ENCODE peak calls at places on chromosomes 1 and 21, in four cellular contexts. H is GM23248, B is HCT116, Z is neuronal stem cell. F is an unnamed sample.

GRCh38 chr1:112575154-112575804 is 43.7 kb downstream of the ST7L start:
- DNase-seq in H (peak), B (peak), Z (no peak), F (no peak)

GRCh38 chr1:15343099-15343498 is 66.6 kb upstream of the EFHD2 start:
- DNase-seq in H (no peak), B (no peak), Z (no peak), F (no peak)

GRCh38 chr1:179228783-179229213 is 679 bp downstream of the ABL2 start:
- DNase-seq in H (peak), B (no peak), Z (peak), F (peak)

GRCh38 chr1:186745531-186746146 is 65.4 kb upstream of the PTGS2 start:
- DNase-seq in H (no peak), B (no peak), Z (no peak), F (no peak)

GRCh38 chr1:156495401-156496140 is 5.0 kb downstream of the MEF2D start:
- DNase-seq in H (peak), B (no peak), Z (no peak), F (no peak)

GRCh38 chr1:104264506-104264905 is 514.8 kb downstream of the AMY1C start:
- DNase-seq in H (peak), B (no peak), Z (no peak), F (no peak)

GRCh38 chr1:25816112-25816718 is 3.5 kb upstream of the MTFR1L start:
- DNase-seq in H (no peak), B (no peak), Z (no peak), F (no peak)

GRCh38 chr1:53073899-53074311 is 11.9 kb downstream of the PODN start:
- DNase-seq in H (no peak), B (no peak), Z (no peak), F (no peak)

GRCh38 chr1:5254975-5255374 is 600.6 kb downstream of the AJAP1 start:
- DNase-seq in H (no peak), B (no peak), Z (no peak), F (no peak)

GRCh38 chr21:45262041-45262581 is 25.6 kb downstream of the POFUT2 start:
- DNase-seq in H (no peak), B (no peak), Z (no peak), F (no peak)

GRCh38 chr1:192539450-192540132 is 36.0 kb upstream of the RGS1 start:
- DNase-seq in H (peak), B (peak), Z (peak), F (peak)

GRCh38 chr1:94327001-94327685 is 89.8 kb upstream of the ARHGAP29 start:
- DNase-seq in H (peak), B (peak), Z (peak), F (peak)

GRCh38 chr1:155184351-155184811 is 10.7 kb downstream of the TRIM46 start:
- DNase-seq in H (no peak), B (no peak), Z (no peak), F (no peak)

GRCh38 chr1:155186266-155186954 is 12.8 kb downstream of the TRIM46 start:
- DNase-seq in H (no peak), B (no peak), Z (no peak), F (no peak)

GRCh38 chr1:155185783-155186265 is 12.2 kb downstream of the TRIM46 start:
- DNase-seq in H (no peak), B (no peak), Z (no peak), F (no peak)

GRCh38 chr1:155183775-155184221 is 10.1 kb downstream of the TRIM46 start:
- DNase-seq in H (no peak), B (no peak), Z (no peak), F (no peak)

DNA sequence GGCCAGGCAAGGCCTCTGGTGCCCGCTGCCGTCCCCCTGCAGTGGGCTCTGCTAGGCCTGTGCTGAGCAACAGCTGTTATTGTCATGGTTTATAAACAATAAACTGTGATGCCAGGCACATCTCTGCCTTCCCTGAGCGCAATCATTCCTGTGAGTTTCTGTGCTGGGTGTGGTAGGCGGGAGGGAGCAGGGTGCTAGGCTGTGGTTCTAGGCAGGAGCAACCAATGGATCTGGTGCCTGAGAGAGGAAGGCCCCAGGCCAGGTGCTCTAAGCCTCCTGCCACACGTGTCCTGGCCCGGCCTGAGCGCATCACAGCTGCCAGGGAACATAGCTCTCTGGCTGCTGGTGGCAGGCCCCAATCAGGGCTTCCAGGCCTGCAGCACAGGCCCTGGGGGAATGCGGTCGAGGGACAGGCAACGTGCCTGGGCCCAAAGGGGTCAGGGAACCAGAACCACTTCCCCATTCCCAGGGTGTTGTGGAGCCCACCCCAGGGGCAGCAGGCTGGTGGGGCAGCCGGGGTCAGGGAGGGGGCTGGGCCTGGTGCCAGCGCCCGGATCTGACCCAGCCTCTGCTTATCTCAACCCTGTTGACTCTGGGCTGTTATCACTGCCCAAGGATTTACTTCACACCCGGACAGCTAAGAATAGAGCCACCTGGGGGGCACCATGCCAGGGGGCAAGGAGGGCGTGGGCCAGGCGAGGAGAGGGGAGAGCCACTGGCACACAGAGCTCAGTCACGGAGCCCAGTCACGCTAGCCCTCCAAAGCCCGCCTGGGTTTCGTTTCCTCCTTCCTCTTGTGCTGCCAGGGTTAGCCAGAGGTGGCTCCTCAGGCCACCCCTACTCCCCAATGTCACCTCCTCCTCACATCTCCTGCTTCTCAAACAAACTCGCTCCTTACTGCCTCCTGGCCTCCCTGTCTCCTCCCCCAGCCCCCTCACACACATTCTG is 11.5 kb downstream of the TRIM46 start:
- DNase-seq in H (no peak), B (no peak), Z (no peak), F (no peak)
- H2AFZ ChIP-seq in H (no peak), B (no peak), Z (no peak), F (no peak)

DNA sequence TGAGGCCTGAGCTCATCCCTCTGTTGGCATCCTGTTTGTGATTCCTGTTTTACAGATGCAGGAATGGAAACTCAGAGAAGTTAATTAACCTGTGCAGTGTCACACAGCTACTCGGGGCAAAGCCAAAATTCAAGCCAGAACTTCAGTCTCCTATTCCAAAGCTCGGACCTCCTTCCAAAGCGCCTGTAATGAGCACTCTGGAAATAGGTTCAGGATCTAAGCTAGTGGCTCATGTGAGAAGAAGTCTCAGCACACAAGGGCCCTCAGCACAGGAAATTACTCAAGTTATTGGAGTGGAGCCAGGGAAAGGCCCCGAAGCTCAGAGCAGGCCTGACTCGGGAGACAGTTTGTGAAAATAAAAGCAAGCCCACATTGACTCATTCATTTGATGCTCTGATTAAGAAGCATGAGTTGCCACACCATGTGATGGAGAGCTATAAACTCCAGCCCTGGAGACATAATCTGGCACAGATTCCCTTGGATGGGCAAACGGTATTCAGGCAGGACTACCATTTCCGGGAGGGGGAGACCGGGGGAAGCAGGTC is 50.6 kb upstream of the LYST start:
- DNase-seq in H (peak), B (peak), Z (no peak), F (no peak)
- H2AFZ ChIP-seq in H (peak), B (peak), Z (no peak), F (no peak)

DNA sequence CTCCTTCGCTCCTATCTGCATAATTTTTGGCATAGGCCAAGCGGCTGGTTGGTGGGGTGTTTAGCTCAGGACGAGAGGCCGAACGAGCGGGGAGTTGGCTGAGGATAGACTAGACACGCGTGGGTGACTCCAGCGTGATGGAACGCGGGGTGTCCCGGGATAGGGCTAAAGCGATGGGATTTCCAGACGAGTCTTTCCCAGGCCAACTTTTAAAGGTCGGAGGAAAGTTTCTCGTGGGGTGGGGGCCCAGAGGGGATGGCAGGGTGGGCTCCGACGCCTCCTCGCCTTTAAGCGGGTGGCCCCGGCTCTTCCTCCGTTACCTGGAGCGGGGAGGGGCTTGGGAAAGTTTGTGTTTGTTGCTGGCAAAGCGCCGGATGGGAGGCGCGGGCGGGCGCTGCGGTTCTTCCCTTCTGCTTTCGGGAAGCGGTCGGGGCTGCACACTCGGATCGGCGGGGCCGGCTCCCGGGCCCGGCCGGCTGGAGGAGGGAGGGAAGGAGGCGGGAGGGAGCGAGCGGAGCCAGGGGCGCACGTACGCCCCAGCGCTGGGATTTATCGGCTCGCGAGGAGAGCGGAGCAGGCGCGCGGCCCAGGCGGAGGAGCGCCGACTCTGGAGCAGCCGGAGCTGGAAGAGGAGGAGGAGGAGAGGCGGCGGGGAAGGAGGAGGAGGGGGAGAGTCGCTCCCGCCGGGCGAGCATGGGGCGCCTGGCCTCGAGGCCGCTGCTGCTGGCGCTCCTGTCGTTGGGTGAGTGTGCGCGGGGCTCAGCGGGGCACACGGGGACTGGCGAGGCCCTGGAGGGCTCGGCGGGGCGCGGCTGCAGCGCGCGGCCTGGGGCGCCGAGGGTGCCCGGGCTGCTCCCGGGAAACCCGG is at the start of gene PTGFRN:
- DNase-seq in H (peak), B (peak), Z (peak), F (peak)
- H2AFZ ChIP-seq in H (peak), B (peak), Z (peak), F (peak)

GRCh38 chr1:41365772-41366427 is 4.7 kb downstream of the FOXO6 start:
- DNase-seq in H (no peak), B (no peak), Z (no peak), F (peak)

GRCh38 chr1:41368801-41369200 is 7.6 kb downstream of the FOXO6 start:
- DNase-seq in H (no peak), B (no peak), Z (no peak), F (no peak)

GRCh38 chr1:41368384-41368783 is 7.2 kb downstream of the FOXO6 start:
- DNase-seq in H (no peak), B (no peak), Z (no peak), F (no peak)

GRCh38 chr1:41366428-41367101 is 5.3 kb downstream of the FOXO6 start:
- DNase-seq in H (no peak), B (no peak), Z (no peak), F (peak)

DNA sequence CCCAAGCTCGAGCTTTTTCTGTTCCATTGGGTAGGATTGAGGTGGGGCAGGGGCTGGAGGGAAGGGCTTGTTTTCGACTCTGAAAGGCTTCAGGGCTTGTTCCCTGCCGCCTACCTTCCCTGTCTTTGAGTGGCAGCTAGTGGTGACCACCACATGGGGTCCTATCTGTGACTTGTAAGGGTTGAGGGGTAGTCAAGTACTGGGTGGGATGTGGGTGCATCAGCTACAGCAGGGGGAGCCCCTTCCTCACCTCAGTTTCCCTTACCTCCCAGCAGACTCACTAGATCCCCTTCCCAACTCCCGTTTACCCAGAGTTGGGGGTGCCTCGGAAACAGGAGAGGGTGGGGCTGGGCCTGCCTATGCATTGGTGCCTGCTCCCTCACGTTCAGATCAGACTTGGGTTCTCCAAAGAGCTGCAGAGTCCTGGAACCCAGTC is 5.9 kb downstream of the FOXO6 start:
- DNase-seq in H (no peak), B (no peak), Z (no peak), F (no peak)
- H2AFZ ChIP-seq in H (no peak), B (no peak), Z (peak), F (peak)

DNA sequence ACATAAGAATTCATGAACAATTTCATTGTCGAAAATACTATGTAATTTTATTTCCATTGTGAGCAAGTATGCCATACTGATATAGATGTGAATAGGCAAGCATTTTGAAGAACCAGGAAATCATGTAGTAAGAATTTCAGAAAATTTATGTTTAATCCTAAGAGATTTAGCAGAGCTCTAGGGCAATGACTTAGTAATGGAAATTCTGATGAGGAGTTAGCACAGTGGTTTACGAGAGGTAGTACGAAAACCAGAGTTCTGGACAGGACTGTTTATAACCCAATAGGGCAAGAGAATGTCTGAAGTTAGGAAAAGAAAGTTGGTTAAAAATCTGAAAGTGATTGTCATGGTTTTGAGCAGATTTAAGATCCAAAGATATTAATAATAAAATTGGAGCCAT is 439.6 kb upstream of the DEPDC1 start:
- DNase-seq in H (no peak), B (no peak), Z (no peak), F (no peak)
- H2AFZ ChIP-seq in H (no peak), B (no peak), Z (no peak), F (no peak)

DNA sequence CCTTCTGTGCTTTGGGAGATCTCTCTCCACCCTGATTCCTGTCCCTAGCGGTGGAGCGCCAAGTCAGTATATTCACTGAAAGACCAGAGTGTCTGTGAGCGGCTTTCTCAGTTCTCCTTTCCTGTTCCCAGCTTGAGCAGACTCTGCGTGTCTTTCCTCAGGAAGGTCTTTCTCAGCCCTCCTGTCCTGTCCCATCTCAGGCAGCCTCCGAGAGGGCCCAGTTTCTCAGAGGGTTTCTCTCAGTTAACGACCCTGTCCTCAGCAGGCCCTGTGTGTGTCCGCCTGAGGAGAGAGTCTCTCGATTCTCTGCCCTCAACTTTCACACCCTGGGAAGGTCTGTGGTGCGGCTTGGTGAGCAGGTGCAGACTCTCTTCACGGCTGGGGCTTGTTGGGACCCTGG is 34.0 kb upstream of the CHIT1 start:
- DNase-seq in H (no peak), B (no peak), Z (no peak), F (no peak)
- H2AFZ ChIP-seq in H (peak), B (no peak), Z (peak), F (peak)

GRCh38 chr1:152869808-152870419 is 8.2 kb upstream of the SMCP start:
- DNase-seq in H (peak), B (peak), Z (peak), F (peak)
- H2AFZ ChIP-seq in H (no peak), B (peak), Z (no peak), F (no peak)

GRCh38 chr1:161307892-161308638 is 1.7 kb downstream of the MPZ start:
- DNase-seq in H (no peak), B (no peak), Z (no peak), F (no peak)

GRCh38 chr1:161309868-161310267 is at the start of gene MPZ:
- DNase-seq in H (no peak), B (no peak), Z (no peak), F (no peak)

GRCh38 chr1:161307230-161307768 is 2.5 kb downstream of the MPZ start:
- DNase-seq in H (peak), B (no peak), Z (no peak), F (no peak)

GRCh38 chr1:161305872-161306519 is 3.8 kb downstream of the MPZ start:
- DNase-seq in H (peak), B (peak), Z (peak), F (peak)

GRCh38 chr1:161304927-161305871 is 4.6 kb downstream of the MPZ start:
- DNase-seq in H (no peak), B (no peak), Z (no peak), F (no peak)
- H2AFZ ChIP-seq in H (peak), B (no peak), Z (peak), F (peak)

GRCh38 chr21:18370292-18370691 is 33.3 kb downstream of the TMPRSS15 start:
- DNase-seq in H (no peak), B (no peak), Z (no peak), F (no peak)

GRCh38 chr21:18373631-18374030 is 30.0 kb downstream of the TMPRSS15 start:
- DNase-seq in H (no peak), B (no peak), Z (no peak), F (no peak)

GRCh38 chr21:18368193-18368592 is 35.4 kb downstream of the TMPRSS15 start:
- DNase-seq in H (no peak), B (no peak), Z (no peak), F (no peak)

GRCh38 chr21:18369115-18369514 is 34.5 kb downstream of the TMPRSS15 start:
- DNase-seq in H (no peak), B (no peak), Z (peak), F (peak)
- H2AFZ ChIP-seq in H (no peak), B (no peak), Z (no peak), F (peak)

DNA sequence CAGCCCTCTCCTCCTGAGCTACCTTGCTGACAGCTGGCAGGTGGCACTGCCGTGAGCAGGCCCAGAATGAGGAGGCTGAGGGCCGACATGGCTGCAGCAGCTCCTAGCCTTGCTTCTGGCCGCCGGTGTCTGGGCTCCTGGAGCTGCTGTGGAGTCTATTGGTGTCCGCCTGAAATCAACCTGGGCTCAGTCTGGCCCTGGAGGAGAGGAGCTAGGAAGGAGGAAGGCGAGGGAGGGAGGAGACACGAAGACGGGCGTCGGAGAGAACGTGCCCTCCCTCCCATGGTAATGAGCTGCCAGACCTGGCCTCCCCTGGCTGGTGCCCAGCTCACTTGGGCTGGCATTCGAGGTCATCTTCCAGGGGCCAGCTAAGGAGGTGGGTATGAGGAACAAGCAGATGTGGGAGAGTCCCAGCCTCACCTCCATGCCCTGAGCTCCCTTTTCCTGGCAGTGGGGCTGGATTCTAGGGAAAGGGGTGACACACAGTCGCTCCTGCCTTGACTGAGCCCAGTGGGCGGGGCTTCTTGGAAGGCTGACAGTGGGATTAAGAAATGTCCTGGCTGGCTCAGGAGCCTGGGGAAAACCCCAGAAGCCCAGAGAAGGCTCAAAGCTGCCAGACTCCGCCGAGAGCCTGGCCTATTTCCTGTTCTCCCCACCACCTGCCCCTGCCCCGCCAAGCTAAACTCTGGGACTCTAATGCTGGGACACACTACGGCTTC is at the start of gene PDZK1IP1:
- DNase-seq in H (peak), B (no peak), Z (no peak), F (peak)
- H2AFZ ChIP-seq in H (peak), B (no peak), Z (no peak), F (peak)

F was measured in neural progenitor cell.